ENCODE peak calls at places on chromosomes 11 and 22, in eight cellular contexts. O is ACHN; P is activated CD4-positive, alpha-beta T cell treated with anti-CD3 and anti-CD28 coated beads, Interleukin-2, amount 50 U/mL, for 4 hours; M is C1 segment of cervical spinal cord; Y is NCI-H146; Z is stimulated activated CD4-positive, alpha-beta T cell treated with anti-CD3 and anti-CD28 coated beads, Interleukin-1b, Interleukin-23, amount 100 ng/mL, for 24 hours; U is CD4-positive, CD25-positive, alpha-beta regulatory T cell; G is HL-60. I is an unnamed sample.

GRCh38 chr11:12123177-12123576 is 12.8 kb downstream of the MICAL2 start:
- DNase-seq in O (no peak), Y (no peak), M (no peak), Z (no peak), U (no peak), G (no peak), P (no peak), I (no peak)

GRCh38 chr22:47071812-47072641 is 309.6 kb downstream of the TBC1D22A start:
- DNase-seq in G (no peak), Y (no peak), U (no peak), P (no peak), M (no peak), O (no peak), Z (no peak), I (no peak)

GRCh38 chr11:123268118-123268517 is 73.1 kb upstream of the CLMP start:
- DNase-seq in P (no peak), Y (no peak), M (no peak), Z (no peak), O (no peak), G (no peak), U (no peak), I (no peak)

GRCh38 chr11:105609341-105609781 is 512 bp upstream of the GRIA4 start:
- DNase-seq in Z (peak; percentile 4), P (no peak), O (peak; percentile 60), G (no peak), Y (peak; percentile 48), M (peak; percentile 16), U (no peak), I (peak; percentile 58)

GRCh38 chr11:94526645-94527438 is 14.6 kb downstream of the C11orf97 start:
- DNase-seq in Z (no peak), Y (no peak), G (peak; percentile 42), M (no peak), P (no peak), O (no peak), U (no peak), I (no peak)

GRCh38 chr11:63768232-63769043 is at the start of gene ZFTA:
- DNase-seq in G (peak; percentile 27), U (peak; percentile 57), O (peak; percentile 50), Y (peak; percentile 76), Z (no peak), M (peak; percentile 66), P (peak; percentile 42), I (peak; percentile 74)

GRCh38 chr11:44658451-44658850 is 68.3 kb upstream of the TSPAN18 start:
- DNase-seq in P (no peak), G (no peak), O (no peak), Y (peak; percentile 35), U (peak; percentile 22), Z (no peak), M (no peak), I (peak; percentile 57)

GRCh38 chr11:87039371-87039770 is 1.6 kb downstream of the TMEM135 start:
- DNase-seq in Y (no peak), G (no peak), U (no peak), M (no peak), P (no peak), Z (no peak), O (no peak), I (no peak)

GRCh38 chr11:35621620-35622019 is 3.4 kb downstream of the FJX1 start:
- DNase-seq in Y (no peak), U (no peak), M (no peak), G (no peak), O (no peak), P (no peak), Z (no peak), I (no peak)

GRCh38 chr11:65058419-65059054 is at the start of gene NAALADL1:
- DNase-seq in M (no peak), U (no peak), G (no peak), P (no peak), O (no peak), Y (peak; percentile 75), Z (no peak), I (no peak)

GRCh38 chr11:64037027-64037633 is 1.4 kb downstream of the FLRT1 start:
- DNase-seq in O (no peak), Y (no peak), M (no peak), G (no peak), P (no peak), Z (no peak), U (no peak), I (no peak)

GRCh38 chr22:40417881-40418280 is 47.5 kb downstream of the SGSM3 start:
- DNase-seq in P (no peak), O (no peak), Z (no peak), U (no peak), M (no peak), Y (no peak), G (no peak), I (no peak)

GRCh38 chr22:30701872-30702271 is 7.2 kb downstream of the OSBP2 start:
- DNase-seq in O (no peak), P (no peak), G (no peak), U (no peak), Y (no peak), Z (no peak), M (no peak), I (no peak)